ENCODE peak calls at places on chromosomes 5 and 9, in four cellular contexts. H is pancreas, O is fibroblast of pulmonary artery, C is PC-3. K is an unnamed sample.
A peak's percentile ranks its signal among the peaks of the same experiment; 100 is the strongest.

GRCh38 chr9:131099088-131099611 is 2.8 kb downstream of the AIF1L start:
- DNase-seq in C (no peak), O (no peak), H (no peak), K (no peak)

GRCh38 chr5:36730537-36731216 is 124.3 kb downstream of the SLC1A3 start:
- DNase-seq in O (no peak), H (no peak), C (no peak), K (no peak)

GRCh38 chr9:21872696-21873095 is 70.3 kb downstream of the MTAP start:
- DNase-seq in C (no peak), H (no peak), O (no peak), K (no peak)

GRCh38 chr5:776862-777711 is 7.4 kb downstream of the ZDHHC11B start:
- DNase-seq in C (no peak), H (no peak), O (no peak), K (no peak)

GRCh38 chr5:83472508-83473343 is 1.2 kb downstream of the VCAN start:
- DNase-seq in C (no peak), O (no peak), H (peak; percentile 22), K (peak; percentile 22)

GRCh38 chr5:61280205-61280604 is 51.9 kb upstream of the ZSWIM6 start:
- DNase-seq in O (peak; percentile 77), C (peak; percentile 68), H (peak; percentile 51), K (peak; percentile 86)

GRCh38 chr9:35286381-35286780 is 124.6 kb downstream of the UNC13B start:
- DNase-seq in O (no peak), H (no peak), C (no peak), K (no peak)

GRCh38 chr9:111957856-111958631 is 61.4 kb downstream of the UGCG start:
- DNase-seq in H (no peak), C (peak; percentile 88), O (peak; percentile 100), K (peak; percentile 97)

GRCh38 chr9:75995066-75995465 is 104.6 kb downstream of the PCSK5 start:
- DNase-seq in O (no peak), C (no peak), H (no peak), K (no peak)

GRCh38 chr5:7320641-7321170 is 75.2 kb upstream of the ADCY2 start:
- DNase-seq in O (no peak), H (no peak), C (no peak), K (peak; percentile 27)

GRCh38 chr5:179887802-179888201 is 19.9 kb downstream of the TBC1D9B start:
- DNase-seq in O (no peak), H (no peak), C (no peak), K (no peak)

GRCh38 chr5:83015676-83016075 is 61.5 kb downstream of the TMEM167A start:
- DNase-seq in O (no peak), H (no peak), C (no peak), K (no peak)

GRCh38 chr5:34817558-34818351 is 21.2 kb upstream of the TTC23L start:
- DNase-seq in O (no peak), C (no peak), H (no peak), K (peak; percentile 65)

GRCh38 chr5:33691846-33692245 is 199.9 kb downstream of the ADAMTS12 start:
- DNase-seq in H (no peak), C (no peak), O (no peak), K (no peak)

GRCh38 chr9:109862452-109862851 is 82.5 kb downstream of the PALM2AKAP2 start:
- DNase-seq in O (no peak), H (no peak), C (no peak), K (no peak)

GRCh38 chr5:159178978-159179377 is 30.4 kb downstream of the RNF145 start:
- DNase-seq in H (peak; percentile 24), O (peak; percentile 99), C (peak; percentile 81), K (peak; percentile 99)

GRCh38 chr5:96641368-96641767 is 20.8 kb upstream of the CAST start:
- DNase-seq in C (no peak), O (no peak), H (no peak), K (no peak)

GRCh38 chr5:78587081-78587774 is 61.3 kb downstream of the LHFPL2 start:
- DNase-seq in C (no peak), O (no peak), H (no peak), K (no peak)

GRCh38 chr5:104569621-104570020 is 1007.0 kb upstream of the NUDT12 start:
- DNase-seq in C (peak; percentile 24), H (no peak), O (no peak), K (no peak)

GRCh38 chr9:33202552-33203300 is 35.6 kb upstream of the B4GALT1 start:
- DNase-seq in H (peak; percentile 33), C (no peak), O (peak; percentile 73), K (peak; percentile 71)

DNA sequence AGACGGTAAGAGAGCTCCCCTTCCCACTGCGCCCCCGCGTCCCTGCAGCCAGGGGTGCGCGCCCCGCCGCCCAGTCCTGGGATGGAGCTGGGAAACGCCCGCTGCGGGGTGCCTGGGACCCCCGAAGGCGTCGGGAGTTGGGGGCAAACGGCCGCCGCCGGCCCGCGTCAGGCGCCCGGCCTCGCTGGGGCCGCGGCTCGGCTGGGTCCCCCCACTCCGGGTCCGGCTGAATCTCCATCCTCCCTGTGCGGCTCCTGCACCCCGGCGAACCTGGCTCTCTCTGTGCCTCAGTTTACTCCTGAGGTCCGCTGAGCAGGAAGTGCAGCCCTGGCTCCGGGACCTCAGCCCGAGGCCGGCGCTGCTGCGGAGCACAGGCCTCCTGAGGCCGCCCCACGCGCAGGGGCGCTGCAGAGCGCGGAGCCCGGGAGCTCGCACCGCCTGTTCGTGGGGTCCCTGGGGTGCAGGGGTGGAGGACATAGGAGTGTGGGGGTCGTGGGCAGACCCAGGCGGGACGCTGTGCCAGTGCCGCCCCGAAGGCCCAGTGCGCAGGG is 13.9 kb upstream of the TMEM250 start:
- DNase-seq in O (no peak), H (no peak), C (no peak), K (no peak)
- TF ChIP-seq CTCF in O (no peak), H (no peak), C (no peak), K (no peak)

DNA sequence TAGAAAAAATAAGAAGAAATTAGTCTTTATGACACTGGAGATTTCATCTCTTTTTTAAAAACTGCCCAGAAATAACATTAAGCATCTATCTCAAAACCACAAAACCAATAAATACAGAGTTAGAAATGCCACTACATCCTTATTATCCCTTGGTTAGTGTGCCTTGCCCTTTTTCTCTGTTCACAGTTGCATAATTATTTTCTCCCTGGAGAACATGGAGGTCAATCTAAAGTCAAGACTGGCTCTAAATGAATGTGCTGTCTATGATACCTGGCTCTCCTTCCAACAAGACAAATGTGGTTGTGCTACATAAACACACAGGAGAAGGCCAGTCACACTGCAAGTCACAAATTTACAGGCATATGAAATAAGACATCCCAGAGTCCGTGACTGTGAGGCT is 2.8 kb downstream of the FBN2 start:
- DNase-seq in O (no peak), C (peak; percentile 11), H (no peak), K (peak; percentile 3)
- H3K4me3 ChIP-seq in O (no peak overlapping the region), C (peak overlapping the region; percentile 92), H (no peak overlapping the region), K (no peak overlapping the region)

GRCh38 chr5:55220433-55221185 is 6.5 kb downstream of the MCIDAS start:
- DNase-seq in C (no peak), H (no peak), O (no peak), K (no peak)
- TF ChIP-seq CTCF in C (no peak), H (no peak), O (no peak), K (no peak)

DNA sequence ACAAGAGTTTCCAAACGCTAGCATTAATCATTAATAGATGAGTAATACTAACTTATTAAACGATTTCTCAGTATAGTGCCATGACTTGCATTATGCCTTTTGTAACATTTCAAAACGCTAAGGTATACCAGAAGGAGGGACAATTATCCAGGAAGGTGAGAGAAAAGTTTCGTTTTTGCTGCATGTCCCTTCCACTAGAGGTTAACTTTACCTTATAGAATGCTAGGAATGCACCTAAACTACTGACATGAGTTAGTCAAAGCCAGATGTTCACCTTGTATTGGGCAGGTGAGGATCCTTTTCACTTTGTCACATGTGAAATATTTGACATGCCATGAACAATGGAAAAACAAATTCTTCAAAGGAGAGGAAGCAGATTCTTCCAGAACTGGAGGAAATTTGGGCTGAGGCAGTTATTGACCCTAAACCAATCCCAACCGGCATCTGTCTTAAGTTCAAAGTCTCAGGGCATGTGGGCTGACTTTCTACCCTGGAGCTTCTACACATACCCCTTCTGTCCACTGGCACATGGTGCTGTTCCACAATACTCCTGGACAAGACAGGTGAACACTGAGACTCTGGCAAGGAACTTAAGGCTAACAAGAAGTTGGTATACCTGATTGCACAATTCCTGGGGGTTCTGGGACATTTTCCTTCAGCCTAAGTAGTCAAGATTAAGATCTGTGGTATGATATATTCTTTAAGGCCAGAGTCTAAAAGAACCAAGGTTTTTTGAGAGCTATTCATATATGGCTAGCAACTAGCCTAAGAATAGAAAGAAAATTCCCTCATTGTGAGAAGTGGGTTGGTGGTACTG is 2.5 kb downstream of the VLDLR start:
- DNase-seq in O (no peak), H (peak; percentile 15), C (no peak), K (no peak)
- H3K4me3 ChIP-seq in O (peak overlapping the region; percentile 65), H (no peak overlapping the region), C (no peak overlapping the region), K (no peak overlapping the region)

GRCh38 chr9:114616684-114617520 is 5.8 kb downstream of the TMEM268 start:
- DNase-seq in C (peak; percentile 43), H (peak; percentile 66), O (no peak), K (no peak)

GRCh38 chr9:114613919-114614318 is 2.8 kb downstream of the TMEM268 start:
- DNase-seq in H (no peak), C (no peak), O (no peak), K (no peak)

GRCh38 chr9:114612272-114612923 is 1.3 kb downstream of the TMEM268 start:
- DNase-seq in O (no peak), C (no peak), H (no peak), K (no peak)

GRCh38 chr9:114613087-114613486 is 2.0 kb downstream of the TMEM268 start:
- DNase-seq in O (no peak), C (no peak), H (no peak), K (no peak)

DNA sequence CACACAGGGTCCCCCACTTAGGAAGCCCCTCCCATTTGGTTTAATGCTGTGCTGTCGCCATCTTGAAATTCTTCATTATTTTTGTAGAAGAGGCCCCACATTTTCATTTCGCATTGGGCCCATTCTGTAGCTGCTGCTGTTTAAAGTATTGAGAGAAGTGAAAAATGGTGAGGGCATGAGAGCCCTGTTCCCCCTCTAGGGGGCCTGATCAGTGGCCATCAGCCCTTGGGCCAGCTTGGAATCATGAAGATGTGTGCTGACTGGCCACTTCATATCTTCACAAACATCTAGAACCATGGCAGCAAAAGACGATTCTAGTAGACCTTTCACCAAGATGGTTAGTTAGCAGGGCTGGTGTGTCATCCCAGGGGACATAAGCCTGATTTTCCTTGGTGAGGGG is 3.3 kb downstream of the TMEM268 start:
- DNase-seq in H (no peak), O (no peak), C (no peak), K (no peak)
- TF ChIP-seq CTCF in H (no peak), O (no peak), C (no peak), K (no peak)

DNA sequence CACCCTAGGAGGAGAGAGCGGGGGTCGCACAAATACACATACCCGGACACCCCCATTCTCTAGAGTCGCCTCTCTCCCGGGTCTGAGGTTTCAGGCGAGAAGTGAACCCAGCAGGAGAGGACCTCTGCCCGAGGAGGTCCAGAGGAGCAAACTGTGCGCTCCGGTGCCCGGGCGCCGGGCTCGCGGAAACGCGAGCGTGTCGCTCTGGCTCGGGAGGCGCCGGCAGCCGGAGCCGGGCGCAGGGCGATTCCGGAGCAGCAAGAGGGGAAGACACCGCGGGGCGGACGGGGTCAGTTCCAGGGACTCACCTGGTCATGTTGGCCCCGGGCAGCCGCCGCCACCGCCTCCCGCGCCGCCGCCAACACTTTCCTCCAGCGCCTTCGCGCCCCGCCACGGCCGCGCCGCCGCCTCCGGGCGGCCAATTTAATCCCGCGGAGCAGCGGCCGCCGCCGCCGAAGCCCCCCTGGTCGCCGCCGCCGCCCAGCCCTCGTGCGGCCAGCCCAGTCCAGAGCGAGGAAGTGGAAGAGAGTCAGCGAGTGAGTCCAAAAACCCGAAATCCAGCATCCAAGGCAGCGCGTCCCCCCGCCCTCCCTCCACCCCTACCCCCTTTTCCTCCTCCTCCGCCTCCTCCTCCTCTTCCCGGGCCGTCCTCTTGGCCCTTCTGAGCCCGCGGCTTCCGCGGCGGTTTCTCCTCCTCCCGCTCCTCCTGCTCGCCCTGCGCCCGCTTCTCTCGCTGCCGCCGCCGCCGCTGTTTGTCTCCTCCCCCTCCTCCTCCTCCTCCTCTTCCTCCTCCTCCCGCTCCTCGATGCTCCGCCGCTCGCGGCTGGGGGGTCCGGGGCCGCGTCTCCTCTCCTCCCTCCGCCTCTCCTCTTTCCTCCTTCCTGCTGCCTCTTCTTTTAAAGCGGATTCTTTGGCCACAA is 1058.0 kb upstream of the DMAC1 start:
- DNase-seq in H (peak; percentile 52), O (peak; percentile 32), C (no peak), K (peak; percentile 47)
- H3K4me3 ChIP-seq in H (peak overlapping the region; percentile 29), O (peak overlapping the region; percentile 57), C (peak overlapping the region; percentile 56), K (peak overlapping the region; percentile 61)